ENCODE peak calls at places on chromosome 6, in five cellular contexts. One of them, this sample, is unnamed.

GRCh38 chr6:145798530-145798929 is 16.1 kb downstream of the FBXO30 start:
- DNase-seq in H9: no peak
- DNase-seq in neuronal stem cell: no peak
- DNase-seq in H1: no peak
- DNase-seq in trophoblast cell: no peak
- DNase-seq in this sample: no peak

GRCh38 chr6:104612541-104612940 is 247.2 kb downstream of the HACE1 start:
- DNase-seq in H9: no peak
- DNase-seq in neuronal stem cell: no peak
- DNase-seq in H1: no peak
- DNase-seq in trophoblast cell: no peak
- DNase-seq in this sample: no peak

GRCh38 chr6:153231048-153231635 is 100.1 kb upstream of the RGS17 start:
- DNase-seq in H9: peak
- DNase-seq in neuronal stem cell: peak
- DNase-seq in H1: peak
- DNase-seq in trophoblast cell: peak
- DNase-seq in this sample: peak

GRCh38 chr6:148445116-148445515 is 102.5 kb downstream of the SASH1 start:
- DNase-seq in H9: no peak
- DNase-seq in neuronal stem cell: no peak
- DNase-seq in H1: no peak
- DNase-seq in trophoblast cell: peak
- DNase-seq in this sample: no peak

GRCh38 chr6:5280926-5281325 is 19.6 kb downstream of the FARS2 start:
- DNase-seq in H9: no peak
- DNase-seq in neuronal stem cell: no peak
- DNase-seq in H1: no peak
- DNase-seq in trophoblast cell: no peak
- DNase-seq in this sample: no peak

GRCh38 chr6:39696986-39697788 is 28.0 kb downstream of the KIF6 start:
- DNase-seq in H9: no peak
- DNase-seq in neuronal stem cell: no peak
- DNase-seq in H1: no peak
- DNase-seq in trophoblast cell: no peak
- DNase-seq in this sample: no peak

GRCh38 chr6:118565317-118565960 is 17.3 kb downstream of the PLN start:
- DNase-seq in H9: no peak
- DNase-seq in neuronal stem cell: no peak
- DNase-seq in H1: no peak
- DNase-seq in trophoblast cell: peak
- DNase-seq in this sample: peak

GRCh38 chr6:100171533-100172321 is 177.7 kb upstream of the MCHR2 start:
- DNase-seq in H9: no peak
- DNase-seq in neuronal stem cell: no peak
- DNase-seq in H1: no peak
- DNase-seq in trophoblast cell: no peak
- DNase-seq in this sample: no peak

GRCh38 chr6:33211666-33212422 is 3.5 kb downstream of the RING1 start:
- DNase-seq in H9: peak
- DNase-seq in neuronal stem cell: no peak
- DNase-seq in H1: no peak
- DNase-seq in trophoblast cell: no peak
- DNase-seq in this sample: no peak

GRCh38 chr6:161486326-161486725 is 212.5 kb upstream of the AGPAT4 start:
- DNase-seq in H9: no peak
- DNase-seq in neuronal stem cell: no peak
- DNase-seq in H1: no peak
- DNase-seq in trophoblast cell: peak
- DNase-seq in this sample: peak

GRCh38 chr6:133337312-133337711 is 96.2 kb downstream of the EYA4 start:
- DNase-seq in H9: no peak
- DNase-seq in neuronal stem cell: no peak
- DNase-seq in H1: no peak
- DNase-seq in trophoblast cell: no peak
- DNase-seq in this sample: peak

GRCh38 chr6:147905721-147906120 is 397.2 kb downstream of the SAMD5 start:
- DNase-seq in H9: no peak
- DNase-seq in neuronal stem cell: no peak
- DNase-seq in H1: no peak
- DNase-seq in trophoblast cell: no peak
- DNase-seq in this sample: no peak

GRCh38 chr6:107411161-107411560 is 48.2 kb downstream of the PDSS2 start:
- DNase-seq in H9: no peak
- DNase-seq in neuronal stem cell: no peak
- DNase-seq in H1: no peak
- DNase-seq in trophoblast cell: no peak
- DNase-seq in this sample: no peak

GRCh38 chr6:53986721-53987526 is 124.3 kb upstream of the MLIP start:
- DNase-seq in H9: no peak
- DNase-seq in neuronal stem cell: no peak
- DNase-seq in H1: no peak
- DNase-seq in trophoblast cell: no peak
- DNase-seq in this sample: peak

GRCh38 chr6:125252891-125253290 is 48.9 kb downstream of the HDDC2 start:
- DNase-seq in H9: no peak
- DNase-seq in neuronal stem cell: no peak
- DNase-seq in H1: no peak
- DNase-seq in trophoblast cell: no peak
- DNase-seq in this sample: peak

GRCh38 chr6:125251516-125252229 is 50.1 kb downstream of the HDDC2 start:
- DNase-seq in H9: no peak
- DNase-seq in neuronal stem cell: peak
- DNase-seq in H1: no peak
- DNase-seq in trophoblast cell: no peak
- DNase-seq in this sample: peak

GRCh38 chr6:125253881-125254280 is 47.9 kb downstream of the HDDC2 start:
- DNase-seq in H9: no peak
- DNase-seq in neuronal stem cell: no peak
- DNase-seq in H1: no peak
- DNase-seq in trophoblast cell: no peak
- DNase-seq in this sample: no peak

GRCh38 chr6:125255201-125255600 is 46.6 kb downstream of the HDDC2 start:
- DNase-seq in H9: no peak
- DNase-seq in neuronal stem cell: no peak
- DNase-seq in H1: no peak
- DNase-seq in trophoblast cell: no peak
- DNase-seq in this sample: no peak

GRCh38 chr6:125254321-125254720 is 47.4 kb downstream of the HDDC2 start:
- DNase-seq in H9: no peak
- DNase-seq in neuronal stem cell: no peak
- DNase-seq in H1: no peak
- DNase-seq in trophoblast cell: no peak
- DNase-seq in this sample: no peak
- H2BK12ac ChIP-seq in H9: no peak
- H2BK12ac ChIP-seq in neuronal stem cell: no peak
- H2BK12ac ChIP-seq in H1: no peak
- H2BK12ac ChIP-seq in trophoblast cell: no peak
- H2BK12ac ChIP-seq in this sample: no peak

GRCh38 chr6:82072113-82072512 is 175.4 kb downstream of the IBTK start:
- DNase-seq in H9: no peak
- DNase-seq in neuronal stem cell: no peak
- DNase-seq in H1: no peak
- DNase-seq in trophoblast cell: no peak
- DNase-seq in this sample: no peak
- H2BK12ac ChIP-seq in H9: no peak
- H2BK12ac ChIP-seq in neuronal stem cell: no peak
- H2BK12ac ChIP-seq in H1: no peak
- H2BK12ac ChIP-seq in trophoblast cell: no peak
- H2BK12ac ChIP-seq in this sample: no peak

DNA sequence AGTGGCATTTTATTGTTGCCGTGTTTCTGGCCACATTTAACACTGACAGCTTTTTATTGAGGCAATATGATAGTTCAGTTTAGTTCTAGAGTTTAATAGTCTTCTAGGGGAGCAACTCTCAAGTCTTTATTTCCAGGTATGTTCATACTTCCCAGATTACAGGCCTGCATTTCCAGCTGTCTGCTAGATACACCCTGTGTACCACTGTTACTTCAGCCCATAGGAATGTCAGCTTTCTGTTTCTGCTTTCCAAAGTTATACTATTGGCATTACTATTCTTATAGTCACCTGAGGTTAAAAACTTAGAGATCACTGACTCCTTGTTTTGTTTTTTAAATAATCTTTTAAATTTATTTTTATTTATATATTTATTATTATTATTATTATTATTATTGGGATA is 7.6 kb downstream of the ZNF451 start:
- DNase-seq in H9: no peak
- DNase-seq in neuronal stem cell: no peak
- DNase-seq in H1: no peak
- DNase-seq in trophoblast cell: peak
- DNase-seq in this sample: peak
- H2BK12ac ChIP-seq in H9: no peak
- H2BK12ac ChIP-seq in neuronal stem cell: no peak
- H2BK12ac ChIP-seq in H1: no peak
- H2BK12ac ChIP-seq in trophoblast cell: no peak
- H2BK12ac ChIP-seq in this sample: no peak

GRCh38 chr6:26330835-26331808 is 33.9 kb upstream of the BTN3A2 start:
- DNase-seq in H9: peak
- DNase-seq in neuronal stem cell: no peak
- DNase-seq in H1: no peak
- DNase-seq in trophoblast cell: peak
- DNase-seq in this sample: peak

GRCh38 chr6:26333458-26334297 is 31.3 kb upstream of the BTN3A2 start:
- DNase-seq in H9: no peak
- DNase-seq in neuronal stem cell: no peak
- DNase-seq in H1: no peak
- DNase-seq in trophoblast cell: no peak
- DNase-seq in this sample: no peak

GRCh38 chr6:26332408-26332807 is 32.6 kb upstream of the BTN3A2 start:
- DNase-seq in H9: no peak
- DNase-seq in neuronal stem cell: no peak
- DNase-seq in H1: no peak
- DNase-seq in trophoblast cell: no peak
- DNase-seq in this sample: no peak

GRCh38 chr6:26331809-26332226 is 33.2 kb upstream of the BTN3A2 start:
- DNase-seq in H9: no peak
- DNase-seq in neuronal stem cell: no peak
- DNase-seq in H1: no peak
- DNase-seq in trophoblast cell: no peak
- DNase-seq in this sample: peak

DNA sequence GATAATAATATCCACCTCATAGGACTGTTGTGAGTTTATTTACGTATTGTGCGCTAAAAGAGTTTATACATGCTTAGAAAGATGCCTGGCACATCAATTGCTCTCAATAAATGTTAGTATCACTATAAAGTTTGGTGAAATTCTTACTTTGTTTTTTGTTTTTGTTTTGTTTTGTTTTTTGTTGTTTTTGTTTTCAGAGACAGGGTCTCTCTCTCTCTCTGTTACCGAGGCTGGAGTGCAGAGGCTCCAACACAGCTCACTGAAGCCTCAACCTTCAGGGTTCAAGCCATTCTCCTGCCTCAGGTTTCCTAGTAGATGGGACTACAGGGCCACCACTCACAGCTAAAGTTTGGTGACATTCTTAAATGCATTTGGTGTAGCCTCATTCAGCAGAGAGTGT is 32.2 kb upstream of the BTN3A2 start:
- DNase-seq in H9: no peak
- DNase-seq in neuronal stem cell: no peak
- DNase-seq in H1: no peak
- DNase-seq in trophoblast cell: no peak
- DNase-seq in this sample: no peak
- H2BK12ac ChIP-seq in H9: no peak
- H2BK12ac ChIP-seq in neuronal stem cell: no peak
- H2BK12ac ChIP-seq in H1: no peak
- H2BK12ac ChIP-seq in trophoblast cell: no peak
- H2BK12ac ChIP-seq in this sample: no peak

GRCh38 chr6:130852844-130853554 is 25.8 kb downstream of the SMLR1 start:
- DNase-seq in H9: no peak
- DNase-seq in neuronal stem cell: no peak
- DNase-seq in H1: no peak
- DNase-seq in trophoblast cell: no peak
- DNase-seq in this sample: no peak
- H2BK12ac ChIP-seq in H9: no peak
- H2BK12ac ChIP-seq in neuronal stem cell: no peak
- H2BK12ac ChIP-seq in H1: no peak
- H2BK12ac ChIP-seq in trophoblast cell: no peak
- H2BK12ac ChIP-seq in this sample: no peak

GRCh38 chr6:68653074-68653705 is 18.1 kb downstream of the ADGRB3 start:
- DNase-seq in H9: no peak
- DNase-seq in neuronal stem cell: no peak
- DNase-seq in H1: no peak
- DNase-seq in trophoblast cell: no peak
- DNase-seq in this sample: no peak
- H2BK12ac ChIP-seq in H9: no peak
- H2BK12ac ChIP-seq in neuronal stem cell: no peak
- H2BK12ac ChIP-seq in H1: no peak
- H2BK12ac ChIP-seq in trophoblast cell: no peak
- H2BK12ac ChIP-seq in this sample: no peak

This sample was measured in mesenchymal stem cell.